ENCODE peak calls at places on chromosomes 7 and 10, in ten cellular contexts. One of them, this sample, is unnamed.
A peak's percentile ranks its signal among the peaks of the same experiment; 100 is the strongest.

GRCh38 chr7:33044986-33045385 is 17.6 kb downstream of the NT5C3A start:
- DNase-seq in prostate gland: no peak
- DNase-seq in erythroblast: no peak
- DNase-seq in transverse colon: no peak
- DNase-seq in A549: no peak
- DNase-seq in endothelial cell of umbilical vein: no peak
- DNase-seq in upper lobe of left lung: no peak
- DNase-seq in heart left ventricle: no peak
- DNase-seq in adrenal gland: no peak
- DNase-seq in NB4: no peak
- DNase-seq in this sample: no peak

GRCh38 chr7:729154-730000 is 2.3 kb upstream of the PRKAR1B start:
- DNase-seq in prostate gland: no peak
- DNase-seq in erythroblast: no peak
- DNase-seq in transverse colon: no peak
- DNase-seq in A549: no peak
- DNase-seq in endothelial cell of umbilical vein: no peak
- DNase-seq in upper lobe of left lung: no peak
- DNase-seq in heart left ventricle: no peak
- DNase-seq in adrenal gland: no peak
- DNase-seq in NB4: no peak
- DNase-seq in this sample: no peak

GRCh38 chr10:26714816-26715487 is 17.5 kb downstream of the PDSS1 start:
- DNase-seq in prostate gland: no peak
- DNase-seq in erythroblast: no peak
- DNase-seq in transverse colon: peak; percentile 80
- DNase-seq in A549: no peak
- DNase-seq in endothelial cell of umbilical vein: no peak
- DNase-seq in upper lobe of left lung: no peak
- DNase-seq in heart left ventricle: no peak
- DNase-seq in adrenal gland: no peak
- DNase-seq in NB4: no peak
- DNase-seq in this sample: no peak

GRCh38 chr7:100825760-100826545 is 1.4 kb downstream of the EPHB4 start:
- DNase-seq in prostate gland: no peak
- DNase-seq in erythroblast: peak; percentile 31
- DNase-seq in transverse colon: no peak
- DNase-seq in A549: no peak
- DNase-seq in endothelial cell of umbilical vein: peak; percentile 47
- DNase-seq in upper lobe of left lung: no peak
- DNase-seq in heart left ventricle: no peak
- DNase-seq in adrenal gland: no peak
- DNase-seq in NB4: peak; percentile 86
- DNase-seq in this sample: no peak

GRCh38 chr7:118771672-118772071 is 547.2 kb downstream of the ANKRD7 start:
- DNase-seq in prostate gland: no peak
- DNase-seq in erythroblast: no peak
- DNase-seq in transverse colon: no peak
- DNase-seq in A549: no peak
- DNase-seq in endothelial cell of umbilical vein: no peak
- DNase-seq in upper lobe of left lung: no peak
- DNase-seq in heart left ventricle: no peak
- DNase-seq in adrenal gland: no peak
- DNase-seq in NB4: no peak
- DNase-seq in this sample: no peak

GRCh38 chr7:135853499-135853898 is 104.9 kb upstream of the FAM180A start:
- DNase-seq in prostate gland: no peak
- DNase-seq in erythroblast: no peak
- DNase-seq in transverse colon: no peak
- DNase-seq in A549: no peak
- DNase-seq in endothelial cell of umbilical vein: no peak
- DNase-seq in upper lobe of left lung: no peak
- DNase-seq in heart left ventricle: no peak
- DNase-seq in adrenal gland: no peak
- DNase-seq in NB4: no peak
- DNase-seq in this sample: no peak

GRCh38 chr7:85695041-85695990 is 508.5 kb upstream of the SEMA3D start:
- DNase-seq in prostate gland: no peak
- DNase-seq in erythroblast: no peak
- DNase-seq in transverse colon: no peak
- DNase-seq in A549: peak; percentile 25
- DNase-seq in endothelial cell of umbilical vein: no peak
- DNase-seq in upper lobe of left lung: no peak
- DNase-seq in heart left ventricle: no peak
- DNase-seq in adrenal gland: no peak
- DNase-seq in NB4: no peak
- DNase-seq in this sample: no peak

GRCh38 chr10:36802523-36803153 is 322.8 kb upstream of the ANKRD30A start:
- DNase-seq in prostate gland: no peak
- DNase-seq in erythroblast: no peak
- DNase-seq in transverse colon: no peak
- DNase-seq in A549: no peak
- DNase-seq in endothelial cell of umbilical vein: no peak
- DNase-seq in upper lobe of left lung: peak; percentile 34
- DNase-seq in heart left ventricle: peak; percentile 58
- DNase-seq in adrenal gland: no peak
- DNase-seq in NB4: no peak
- DNase-seq in this sample: no peak

GRCh38 chr10:114822771-114823463 is 1.3 kb downstream of the FHIP2A start:
- DNase-seq in prostate gland: no peak
- DNase-seq in erythroblast: peak; percentile 75
- DNase-seq in transverse colon: no peak
- DNase-seq in A549: no peak
- DNase-seq in endothelial cell of umbilical vein: peak; percentile 89
- DNase-seq in upper lobe of left lung: no peak
- DNase-seq in heart left ventricle: no peak
- DNase-seq in adrenal gland: no peak
- DNase-seq in NB4: peak; percentile 19
- DNase-seq in this sample: no peak

GRCh38 chr7:26499316-26499897 is 207.7 kb downstream of the SNX10 start:
- DNase-seq in prostate gland: no peak
- DNase-seq in erythroblast: no peak
- DNase-seq in transverse colon: peak; percentile 33
- DNase-seq in A549: no peak
- DNase-seq in endothelial cell of umbilical vein: no peak
- DNase-seq in upper lobe of left lung: no peak
- DNase-seq in heart left ventricle: no peak
- DNase-seq in adrenal gland: no peak
- DNase-seq in NB4: no peak
- DNase-seq in this sample: no peak

GRCh38 chr7:17043012-17043877 is 161.5 kb upstream of the AGR3 start:
- DNase-seq in prostate gland: no peak
- DNase-seq in erythroblast: no peak
- DNase-seq in transverse colon: no peak
- DNase-seq in A549: no peak
- DNase-seq in endothelial cell of umbilical vein: peak; percentile 56
- DNase-seq in upper lobe of left lung: no peak
- DNase-seq in heart left ventricle: no peak
- DNase-seq in adrenal gland: no peak
- DNase-seq in NB4: no peak
- DNase-seq in this sample: no peak

GRCh38 chr10:116961305-116962251 is 43.4 kb downstream of the SHTN1 start:
- DNase-seq in prostate gland: no peak
- DNase-seq in erythroblast: no peak
- DNase-seq in transverse colon: no peak
- DNase-seq in A549: no peak
- DNase-seq in endothelial cell of umbilical vein: no peak
- DNase-seq in upper lobe of left lung: no peak
- DNase-seq in heart left ventricle: no peak
- DNase-seq in adrenal gland: no peak
- DNase-seq in NB4: no peak
- DNase-seq in this sample: no peak

GRCh38 chr10:19917756-19918478 is 101.7 kb downstream of the PLXDC2 start:
- DNase-seq in prostate gland: no peak
- DNase-seq in erythroblast: no peak
- DNase-seq in transverse colon: no peak
- DNase-seq in A549: no peak
- DNase-seq in endothelial cell of umbilical vein: no peak
- DNase-seq in upper lobe of left lung: no peak
- DNase-seq in heart left ventricle: no peak
- DNase-seq in adrenal gland: no peak
- DNase-seq in NB4: no peak
- DNase-seq in this sample: no peak

GRCh38 chr10:110337906-110338305 is 33.2 kb upstream of the SMNDC1 start:
- DNase-seq in prostate gland: no peak
- DNase-seq in erythroblast: no peak
- DNase-seq in transverse colon: no peak
- DNase-seq in A549: no peak
- DNase-seq in endothelial cell of umbilical vein: no peak
- DNase-seq in upper lobe of left lung: no peak
- DNase-seq in heart left ventricle: no peak
- DNase-seq in adrenal gland: peak; percentile 56
- DNase-seq in NB4: no peak
- DNase-seq in this sample: no peak

GRCh38 chr7:102389810-102390209 is 6.4 kb upstream of the PRKRIP1 start:
- DNase-seq in prostate gland: no peak
- DNase-seq in erythroblast: no peak
- DNase-seq in transverse colon: no peak
- DNase-seq in A549: no peak
- DNase-seq in endothelial cell of umbilical vein: no peak
- DNase-seq in upper lobe of left lung: no peak
- DNase-seq in heart left ventricle: no peak
- DNase-seq in adrenal gland: no peak
- DNase-seq in NB4: no peak
- DNase-seq in this sample: no peak

DNA sequence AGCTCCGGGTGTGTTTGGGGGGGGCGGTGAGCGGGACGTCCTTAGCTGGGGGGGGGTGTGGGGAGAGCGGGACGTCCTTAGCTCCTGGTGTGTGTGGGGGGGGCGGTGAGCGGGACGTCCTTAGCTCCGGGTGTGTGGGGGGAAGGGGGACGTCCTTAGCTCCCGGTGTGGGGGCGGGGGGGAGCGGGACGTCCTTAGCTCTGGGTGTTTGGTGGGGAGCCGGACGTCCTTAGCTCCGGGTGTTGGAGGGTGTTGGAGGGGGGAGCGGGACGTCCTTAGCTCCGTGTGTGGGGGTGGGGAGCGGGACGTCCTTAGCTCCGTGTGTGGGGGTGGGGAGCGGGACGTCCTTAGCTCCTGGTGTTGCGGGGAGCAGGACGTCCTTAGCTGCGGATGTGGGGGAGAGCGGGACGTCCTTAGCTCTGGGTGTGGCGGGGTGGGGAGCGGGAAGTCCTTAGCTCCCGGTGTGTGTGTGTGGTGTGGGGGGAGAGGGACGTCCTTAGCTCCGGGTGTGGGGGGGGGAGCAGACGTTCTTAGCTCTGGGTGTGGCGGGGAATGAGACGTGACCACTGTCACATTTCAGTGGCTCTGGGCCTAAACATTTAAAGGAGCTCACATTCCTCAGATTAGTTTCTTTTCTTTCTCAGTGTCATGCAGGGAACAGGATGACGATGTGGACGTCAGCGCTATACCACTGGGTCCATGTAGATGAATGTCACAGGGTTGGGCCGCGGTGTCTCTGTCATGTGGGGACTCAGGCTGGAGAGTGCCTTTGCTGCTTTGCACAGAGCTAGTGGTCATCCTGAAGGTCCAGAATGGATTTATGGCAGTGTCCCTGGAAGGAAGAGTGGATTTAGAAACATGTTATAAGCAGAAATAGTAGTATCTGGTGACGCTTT is 7.5 kb downstream of the DYNC2I1 start:
- DNase-seq in prostate gland: peak; percentile 63
- DNase-seq in erythroblast: peak; percentile 68
- DNase-seq in transverse colon: peak; percentile 80
- DNase-seq in A549: peak; percentile 41
- DNase-seq in endothelial cell of umbilical vein: peak; percentile 41
- DNase-seq in upper lobe of left lung: peak; percentile 89
- DNase-seq in heart left ventricle: peak; percentile 93
- DNase-seq in adrenal gland: peak; percentile 80
- DNase-seq in NB4: peak; percentile 85
- DNase-seq in this sample: peak; percentile 55
- TF ChIP-seq POLR2A in prostate gland: no peak
- TF ChIP-seq POLR2A in erythroblast: peak; percentile 47
- TF ChIP-seq POLR2A in transverse colon: peak; percentile 61
- TF ChIP-seq POLR2A in A549: no peak
- TF ChIP-seq POLR2A in endothelial cell of umbilical vein: no peak
- TF ChIP-seq POLR2A in upper lobe of left lung: peak; percentile 19
- TF ChIP-seq POLR2A in heart left ventricle: no peak
- TF ChIP-seq POLR2A in adrenal gland: no peak
- TF ChIP-seq POLR2A in NB4: no peak
- TF ChIP-seq POLR2A in this sample: peak; percentile 40

GRCh38 chr7:99403764-99404163 is 4.6 kb downstream of the PDAP1 start:
- DNase-seq in prostate gland: no peak
- DNase-seq in erythroblast: no peak
- DNase-seq in transverse colon: no peak
- DNase-seq in A549: no peak
- DNase-seq in endothelial cell of umbilical vein: no peak
- DNase-seq in upper lobe of left lung: no peak
- DNase-seq in heart left ventricle: no peak
- DNase-seq in adrenal gland: no peak
- DNase-seq in NB4: no peak
- DNase-seq in this sample: no peak
- TF ChIP-seq POLR2A in prostate gland: no peak
- TF ChIP-seq POLR2A in erythroblast: no peak
- TF ChIP-seq POLR2A in transverse colon: no peak
- TF ChIP-seq POLR2A in A549: no peak
- TF ChIP-seq POLR2A in endothelial cell of umbilical vein: no peak
- TF ChIP-seq POLR2A in upper lobe of left lung: no peak
- TF ChIP-seq POLR2A in heart left ventricle: no peak
- TF ChIP-seq POLR2A in adrenal gland: no peak
- TF ChIP-seq POLR2A in NB4: no peak
- TF ChIP-seq POLR2A in this sample: no peak

GRCh38 chr7:44638611-44639557 is 32.5 kb downstream of the OGDH start:
- DNase-seq in prostate gland: peak; percentile 34
- DNase-seq in erythroblast: peak; percentile 93
- DNase-seq in transverse colon: peak; percentile 88
- DNase-seq in A549: peak; percentile 81
- DNase-seq in endothelial cell of umbilical vein: peak; percentile 67
- DNase-seq in upper lobe of left lung: peak; percentile 91
- DNase-seq in heart left ventricle: peak; percentile 72
- DNase-seq in adrenal gland: peak; percentile 73
- DNase-seq in NB4: peak; percentile 95
- DNase-seq in this sample: peak; percentile 94
- TF ChIP-seq POLR2A in prostate gland: no peak
- TF ChIP-seq POLR2A in erythroblast: peak; percentile 25
- TF ChIP-seq POLR2A in transverse colon: no peak
- TF ChIP-seq POLR2A in A549: no peak
- TF ChIP-seq POLR2A in endothelial cell of umbilical vein: peak; percentile 37
- TF ChIP-seq POLR2A in upper lobe of left lung: no peak
- TF ChIP-seq POLR2A in heart left ventricle: no peak
- TF ChIP-seq POLR2A in adrenal gland: no peak
- TF ChIP-seq POLR2A in NB4: peak; percentile 35
- TF ChIP-seq POLR2A in this sample: peak; percentile 3

DNA sequence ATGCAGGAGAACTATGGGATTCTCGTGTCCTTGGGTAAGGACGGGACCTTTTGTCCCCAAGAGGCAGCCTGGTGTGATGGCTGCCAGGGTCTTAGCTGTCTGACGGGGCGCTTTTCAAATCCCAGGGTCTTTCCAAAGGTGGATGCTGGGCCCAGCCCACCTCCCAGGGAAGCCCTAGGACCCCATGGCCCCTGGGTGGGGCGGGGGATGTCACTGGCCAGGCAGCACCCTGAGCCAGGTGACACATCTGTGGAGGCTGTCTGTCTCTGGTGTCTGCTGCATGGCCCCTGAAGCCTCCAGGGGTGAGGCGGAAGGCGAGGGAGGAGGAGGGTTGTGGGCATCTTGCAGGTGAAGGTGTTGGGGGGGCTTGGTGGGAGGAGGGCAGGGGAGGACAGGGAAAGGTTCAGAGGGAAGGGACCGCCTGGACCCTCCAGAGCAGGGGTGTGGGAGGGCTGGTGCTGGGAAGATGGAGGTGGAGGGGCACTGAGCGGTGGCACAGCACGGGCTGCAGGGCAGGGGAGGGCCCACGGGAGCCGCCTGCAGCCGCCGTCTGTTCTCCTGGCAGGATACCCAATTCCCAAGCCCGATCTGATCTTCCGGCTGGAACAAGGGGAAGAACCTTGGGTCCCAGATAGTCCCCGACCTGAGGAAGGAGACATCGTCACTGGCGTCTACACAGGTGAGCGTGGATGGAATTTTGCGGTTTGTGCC is 7.0 kb downstream of the ZNF316 start:
- DNase-seq in prostate gland: no peak
- DNase-seq in erythroblast: no peak
- DNase-seq in transverse colon: no peak
- DNase-seq in A549: no peak
- DNase-seq in endothelial cell of umbilical vein: no peak
- DNase-seq in upper lobe of left lung: no peak
- DNase-seq in heart left ventricle: no peak
- DNase-seq in adrenal gland: no peak
- DNase-seq in NB4: no peak
- DNase-seq in this sample: no peak
- TF ChIP-seq POLR2A in prostate gland: no peak
- TF ChIP-seq POLR2A in erythroblast: no peak
- TF ChIP-seq POLR2A in transverse colon: no peak
- TF ChIP-seq POLR2A in A549: no peak
- TF ChIP-seq POLR2A in endothelial cell of umbilical vein: no peak
- TF ChIP-seq POLR2A in upper lobe of left lung: no peak
- TF ChIP-seq POLR2A in heart left ventricle: no peak
- TF ChIP-seq POLR2A in adrenal gland: no peak
- TF ChIP-seq POLR2A in NB4: no peak
- TF ChIP-seq POLR2A in this sample: no peak